ENCODE peak calls at places on chromosomes 1 and 21, in four cellular contexts. E, J, W and Z are unnamed samples.

GRCh38 chr1:245168921-245169320 is 14.1 kb downstream of the KIF26B start:
- DNase-seq in E (no peak), J (no peak), W (no peak), Z (no peak)

GRCh38 chr1:227901906-227902640 is 45.7 kb downstream of the WNT9A start:
- DNase-seq in E (peak; percentile 57), J (peak; percentile 35), W (no peak), Z (peak; percentile 35)

GRCh38 chr1:61699893-61700851 is 24.8 kb downstream of the TM2D1 start:
- DNase-seq in E (no peak), J (no peak), W (no peak), Z (no peak)

GRCh38 chr1:109926662-109927300 is 16.1 kb downstream of the CSF1 start:
- DNase-seq in E (no peak), J (peak; percentile 79), W (no peak), Z (no peak)

GRCh38 chr1:206694551-206695124 is 9.9 kb downstream of the MAPKAPK2 start:
- DNase-seq in E (no peak), J (no peak), W (no peak), Z (no peak)

GRCh38 chr21:39715804-39716397 is 29.1 kb upstream of the IGSF5 start:
- DNase-seq in E (no peak), J (peak; percentile 47), W (peak; percentile 38), Z (peak; percentile 41)

GRCh38 chr1:8077120-8077573 is 51.0 kb upstream of the ERRFI1 start:
- DNase-seq in E (peak; percentile 86), J (peak; percentile 95), W (no peak), Z (peak; percentile 69)

GRCh38 chr1:232591344-232591743 is 38.6 kb downstream of the SIPA1L2 start:
- DNase-seq in E (no peak), J (no peak), W (no peak), Z (no peak)

GRCh38 chr21:38179504-38179900 is 77.3 kb upstream of the KCNJ15 start:
- DNase-seq in E (no peak), J (no peak), W (no peak), Z (no peak)

GRCh38 chr1:6554907-6555778 is at the start of gene TAS1R1:
- DNase-seq in E (peak; percentile 75), J (no peak), W (no peak), Z (peak; percentile 39)

GRCh38 chr1:22119626-22120468 is 23.1 kb downstream of the WNT4 start:
- DNase-seq in E (no peak), J (no peak), W (no peak), Z (no peak)

GRCh38 chr1:28296401-28297220 is 32.2 kb upstream of the MED18 start:
- DNase-seq in E (peak; percentile 56), J (peak; percentile 94), W (no peak), Z (no peak)

DNA sequence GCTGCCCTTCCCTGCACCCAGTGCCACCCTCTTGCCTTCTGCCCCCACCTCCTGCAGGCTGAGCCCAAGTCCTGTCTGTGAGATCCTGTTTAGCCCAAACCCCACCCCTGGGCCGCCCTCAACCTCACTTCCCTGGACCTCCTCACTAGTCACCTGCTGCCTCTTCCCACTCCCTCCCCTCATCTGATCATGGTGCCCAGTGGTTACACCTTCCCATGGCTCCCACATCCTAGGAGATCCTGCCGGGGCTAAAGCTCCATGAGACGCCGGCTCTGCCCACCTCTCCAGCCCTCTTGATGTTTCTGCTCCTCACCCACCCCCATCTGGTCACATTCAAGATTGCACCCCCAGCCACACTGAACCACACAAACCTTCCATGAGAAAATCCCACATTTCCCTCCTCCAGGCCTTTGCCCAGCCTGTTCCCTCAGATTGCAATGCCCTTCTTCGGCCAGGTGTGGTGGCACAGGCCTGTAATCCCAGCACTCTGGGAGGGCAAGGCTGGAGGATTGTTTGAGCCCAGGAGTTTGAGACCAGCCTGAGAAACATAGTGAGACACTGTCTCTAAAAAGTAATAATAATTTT is 17.0 kb downstream of the TTC39A start:
- DNase-seq in E (no peak), J (peak; percentile 25), W (no peak), Z (no peak)
- TF ChIP-seq CTCF in E (peak; percentile 13), J (no peak), W (no peak), Z (no peak)

DNA sequence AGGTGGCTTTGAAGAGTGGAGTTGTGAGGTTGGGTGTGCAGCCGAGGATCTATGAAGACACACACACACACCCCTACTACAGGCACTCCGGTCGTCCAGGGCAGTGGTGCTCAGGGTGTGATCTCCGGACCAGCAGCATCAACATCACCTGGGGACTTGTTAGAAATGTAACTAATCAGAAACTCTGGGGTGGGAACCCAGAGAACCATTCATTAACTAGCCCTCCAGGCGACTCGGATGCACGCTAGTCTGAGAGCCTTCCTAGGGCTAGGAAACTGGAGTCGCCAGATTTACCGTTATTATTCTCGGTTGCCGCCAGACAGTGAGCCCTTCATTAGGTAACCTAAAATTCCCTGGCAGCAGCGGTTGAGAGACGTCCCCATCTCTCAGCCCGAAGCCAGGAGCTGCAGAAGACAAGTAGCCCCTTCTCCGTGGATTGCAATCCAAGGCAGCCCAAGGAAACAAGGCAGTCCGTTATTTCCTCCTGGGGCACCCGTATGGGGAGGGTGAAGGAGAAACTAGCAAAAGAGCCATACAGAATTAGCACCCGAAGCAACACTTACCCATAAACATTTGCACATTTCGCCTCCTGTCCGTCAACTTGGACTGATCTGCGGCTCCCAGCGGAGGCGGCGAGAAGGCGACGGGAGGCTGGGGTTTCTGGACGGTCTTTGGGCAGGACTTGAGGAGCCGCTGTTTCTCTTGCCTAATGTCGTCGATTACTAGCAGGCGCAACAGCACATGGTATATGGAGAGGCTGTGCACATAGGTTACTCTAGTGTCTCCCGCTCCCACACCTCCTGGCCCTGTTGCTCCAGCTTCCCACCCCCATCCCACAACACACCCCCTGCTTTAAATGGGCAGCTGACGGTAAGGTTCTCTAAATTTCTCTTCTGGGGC is 2.9 kb upstream of the CCN1 start:
- DNase-seq in E (peak; percentile 82), J (peak; percentile 89), W (no peak), Z (peak; percentile 66)
- H3K4me3 ChIP-seq in E (peak overlapping the region; percentile 81), J (peak overlapping the region; percentile 68), W (peak overlapping the region; percentile 43), Z (peak overlapping the region; percentile 76)

DNA sequence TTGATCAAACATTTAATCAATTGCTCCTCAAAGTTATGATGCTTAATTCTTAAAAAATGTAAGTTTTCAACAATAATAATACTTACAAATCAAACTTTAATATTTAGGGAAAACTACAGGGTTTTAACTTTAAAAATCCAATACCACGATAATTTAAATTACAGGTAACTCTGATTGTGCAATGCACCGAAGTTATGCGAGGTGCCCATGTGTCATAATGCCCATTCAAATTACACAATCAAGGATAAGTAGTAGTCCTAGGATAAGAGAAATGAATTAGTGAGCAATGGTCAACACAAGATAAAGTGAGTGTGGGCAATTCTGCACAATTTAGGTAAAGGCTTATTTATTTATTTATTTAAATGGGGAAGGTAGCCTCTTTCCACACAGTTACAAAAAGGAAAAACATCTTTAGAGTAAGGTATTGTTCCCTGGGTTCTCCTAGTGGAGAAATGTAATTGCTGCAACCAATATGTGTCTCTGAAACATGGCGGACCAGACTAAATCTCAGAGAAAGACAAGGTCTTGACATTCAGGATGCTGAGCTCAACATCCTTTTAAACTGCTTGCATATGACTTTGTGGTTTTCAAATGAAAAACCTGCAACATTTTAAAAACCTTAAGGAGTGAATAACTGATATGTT is 164.2 kb downstream of the TTLL7 start:
- DNase-seq in E (no peak), J (no peak), W (no peak), Z (no peak)
- TF ChIP-seq CTCF in E (no peak), J (peak; percentile 1), W (no peak), Z (peak; percentile 5)

GRCh38 chr1:167454929-167455785 is 63.2 kb downstream of the CD247 start:
- DNase-seq in E (peak; percentile 89), J (peak; percentile 34), W (peak; percentile 80), Z (peak; percentile 83)
- H3K4me3 ChIP-seq in E (peak overlapping the region; percentile 88), J (peak overlapping the region; percentile 39), W (peak overlapping the region; percentile 89), Z (peak overlapping the region; percentile 81)

DNA sequence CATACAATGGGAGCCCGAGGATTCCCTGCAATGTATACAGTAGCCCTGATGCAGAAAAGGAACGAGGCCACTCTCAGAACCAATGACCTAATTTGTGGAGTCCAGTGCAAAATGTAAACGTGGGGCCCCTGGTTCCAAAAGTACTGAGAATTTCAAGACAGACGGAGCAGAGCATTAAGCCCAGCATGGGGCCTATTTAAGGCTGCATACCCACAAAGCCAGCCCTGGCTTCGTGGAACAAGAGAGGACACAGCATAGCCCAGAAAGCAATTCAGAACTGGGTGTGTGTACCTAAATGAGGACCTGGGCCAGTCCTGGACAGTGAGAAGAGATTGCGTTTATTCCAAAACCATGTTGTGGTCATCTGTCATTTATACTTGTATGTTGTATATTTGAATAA is 55.2 kb downstream of the MT1HL1 start:
- DNase-seq in E (no peak), J (no peak), W (no peak), Z (no peak)
- TF ChIP-seq CTCF in E (no peak), J (no peak), W (no peak), Z (no peak)

GRCh38 chr1:224182057-224182865 is 779 bp upstream of the DEGS1 start:
- DNase-seq in E (no peak), J (no peak), W (peak; percentile 38), Z (no peak)

GRCh38 chr1:224182866-224183590 is at the start of gene DEGS1:
- DNase-seq in E (peak; percentile 94), J (peak; percentile 85), W (peak; percentile 85), Z (peak; percentile 88)

GRCh38 chr1:224188286-224188685 is 5.2 kb downstream of the DEGS1 start:
- DNase-seq in E (no peak), J (no peak), W (no peak), Z (no peak)

GRCh38 chr1:224183591-224184312 is 712 bp downstream of the DEGS1 start:
- DNase-seq in E (peak; percentile 90), J (peak; percentile 58), W (peak; percentile 58), Z (peak; percentile 78)

DNA sequence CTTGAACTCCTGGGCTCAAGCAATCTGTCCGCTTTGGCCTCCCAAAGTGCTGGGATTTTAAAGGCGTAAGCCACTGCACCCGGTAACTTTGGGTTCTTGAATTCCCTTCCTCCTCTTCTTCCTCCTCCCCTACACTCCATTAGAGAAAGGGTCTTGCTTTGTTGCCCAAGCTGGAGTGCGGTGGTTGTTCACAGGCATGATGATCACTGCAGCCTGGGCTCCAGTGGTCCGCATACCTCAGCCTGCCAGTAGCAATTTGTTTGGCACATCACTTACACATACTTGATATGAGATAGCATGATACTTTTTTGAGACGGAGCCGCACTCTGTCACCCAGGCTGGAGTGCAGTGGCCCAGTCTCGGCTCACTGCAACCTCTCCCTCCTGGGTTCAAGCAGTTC is 2.2 kb downstream of the DEGS1 start:
- DNase-seq in E (no peak), J (no peak), W (no peak), Z (no peak)
- H3K4me3 ChIP-seq in E (no peak overlapping the region), J (no peak overlapping the region), W (no peak overlapping the region), Z (peak overlapping the region; percentile 80)

GRCh38 chr1:170267317-170267716 is 121.6 kb downstream of the NTMT2 start:
- DNase-seq in E (no peak), J (peak; percentile 22), W (no peak), Z (no peak)
- TF ChIP-seq CTCF in E (no peak), J (peak; percentile 16), W (no peak), Z (no peak)

GRCh38 chr1:113821916-113822315 is 9.6 kb upstream of the RSBN1 start:
- DNase-seq in E (no peak), J (no peak), W (no peak), Z (no peak)
- H3K4me3 ChIP-seq in E (no peak overlapping the region), J (no peak overlapping the region), W (no peak overlapping the region), Z (no peak overlapping the region)

GRCh38 chr1:164949758-164950452 is 390.9 kb downstream of the PBX1 start:
- DNase-seq in E (no peak), J (no peak), W (no peak), Z (no peak)
- TF ChIP-seq CTCF in E (no peak), J (no peak), W (no peak), Z (no peak)